ENCODE peak calls at places on chromosomes 12 and 14, in ten cellular contexts. V, G, H, C, L, A, Z, B, Y and M are unnamed samples.

GRCh38 chr14:34355584-34356266 is 106.3 kb downstream of the SPTSSA start:
- DNase-seq in H (no peak), B (no peak), L (peak; percentile 63), A (no peak), Y (peak; percentile 94), C (no peak), Z (peak; percentile 10), V (no peak), G (no peak), M (no peak)

GRCh38 chr14:103871596-103872480 is 24.5 kb upstream of the PPP1R13B start:
- DNase-seq in B (no peak), H (peak; percentile 32), C (no peak), G (peak; percentile 93), Z (peak; percentile 80), Y (peak; percentile 46), V (peak; percentile 96), A (peak; percentile 16), L (no peak), M (peak; percentile 60)

GRCh38 chr14:24911324-24912095 is 138.4 kb downstream of the STXBP6 start:
- DNase-seq in G (no peak), V (no peak), C (no peak), H (no peak), Y (peak; percentile 94), B (no peak), Z (no peak), A (no peak), L (no peak), M (peak; percentile 18)

GRCh38 chr14:37970696-37971095 is 237.0 kb upstream of the SSTR1 start:
- DNase-seq in C (no peak), A (no peak), H (no peak), Z (no peak), V (no peak), B (no peak), Y (no peak), G (no peak), L (no peak), M (no peak)

GRCh38 chr12:94242871-94243270 is 94.5 kb downstream of the PLXNC1 start:
- DNase-seq in L (no peak), Y (no peak), Z (no peak), B (no peak), H (no peak), G (no peak), C (peak; percentile 21), A (no peak), V (no peak), M (no peak)

GRCh38 chr12:41907036-41907435 is 237.6 kb downstream of the GXYLT1 start:
- DNase-seq in A (no peak), C (no peak), G (no peak), Z (no peak), L (no peak), Y (no peak), B (no peak), H (peak; percentile 49), V (no peak), M (no peak)

GRCh38 chr14:72692678-72693077 is 201.2 kb downstream of the DPF3 start:
- DNase-seq in L (no peak), B (no peak), V (no peak), G (no peak), C (no peak), Z (no peak), Y (peak; percentile 13), H (no peak), A (no peak), M (no peak)

GRCh38 chr14:64572721-64573508 is 23.2 kb downstream of the PPP1R36 start:
- DNase-seq in C (no peak), A (no peak), Z (no peak), H (no peak), V (no peak), L (no peak), Y (no peak), G (no peak), B (no peak), M (no peak)

GRCh38 chr12:111858778-111859177 is 16.8 kb downstream of the MAPKAPK5 start:
- DNase-seq in H (no peak), Y (no peak), B (no peak), G (no peak), L (no peak), V (no peak), A (no peak), C (no peak), Z (no peak), M (no peak)

GRCh38 chr14:89237923-89238529 is 179.0 kb downstream of the FOXN3 start:
- DNase-seq in C (no peak), Z (no peak), V (no peak), G (no peak), B (no peak), H (no peak), L (no peak), Y (peak; percentile 41), A (no peak), M (no peak)
- TF ChIP-seq CTCF in C (peak; percentile 37), Z (peak; percentile 53), V (no peak), G (peak; percentile 17), B (peak; percentile 51), H (no peak), L (peak; percentile 53), Y (peak; percentile 54), A (no peak), M (peak; percentile 10)

GRCh38 chr12:52037248-52037861 is 13.9 kb upstream of the NR4A1 start:
- DNase-seq in A (no peak), L (no peak), Z (peak; percentile 68), H (peak; percentile 57), Y (peak; percentile 77), C (peak; percentile 62), V (no peak), B (peak; percentile 91), G (no peak), M (peak; percentile 64)
- TF ChIP-seq CTCF in A (no peak), L (peak; percentile 9), Z (no peak), H (no peak), Y (peak; percentile 15), C (no peak), V (no peak), B (no peak), G (no peak), M (no peak)

GRCh38 chr12:27707216-27707615 is 3.4 kb upstream of the MRPS35 start:
- DNase-seq in L (no peak), Y (no peak), B (no peak), H (no peak), Z (no peak), A (no peak), C (no peak), G (no peak), V (no peak), M (no peak)
- TF ChIP-seq CTCF in L (no peak), Y (no peak), B (no peak), H (no peak), Z (no peak), A (no peak), C (no peak), G (no peak), V (no peak), M (no peak)

GRCh38 chr14:92973265-92973797 is 50.4 kb downstream of the CHGA start:
- DNase-seq in Z (peak; percentile 79), V (no peak), A (no peak), C (peak; percentile 48), Y (peak; percentile 82), G (peak; percentile 91), H (peak; percentile 92), B (peak; percentile 89), L (peak; percentile 89), M (peak; percentile 93)
- TF ChIP-seq CTCF in Z (peak; percentile 82), V (peak; percentile 39), A (peak; percentile 52), C (peak; percentile 45), Y (peak; percentile 83), G (peak; percentile 71), H (peak; percentile 83), B (peak; percentile 76), L (peak; percentile 85), M (peak; percentile 97)

GRCh38 chr12:23356927-23357708 is 592.4 kb downstream of the SOX5 start:
- DNase-seq in B (no peak), L (no peak), V (no peak), C (no peak), H (no peak), Y (no peak), A (no peak), G (no peak), Z (no peak), M (no peak)

GRCh38 chr12:23359975-23360638 is 589.4 kb downstream of the SOX5 start:
- DNase-seq in A (no peak), V (no peak), Y (no peak), H (no peak), L (no peak), G (no peak), C (no peak), B (no peak), Z (no peak), M (no peak)

GRCh38 chr12:23356440-23356839 is 593.0 kb downstream of the SOX5 start:
- DNase-seq in C (no peak), B (no peak), H (no peak), A (no peak), Y (no peak), G (no peak), V (no peak), L (no peak), Z (no peak), M (no peak)

DNA sequence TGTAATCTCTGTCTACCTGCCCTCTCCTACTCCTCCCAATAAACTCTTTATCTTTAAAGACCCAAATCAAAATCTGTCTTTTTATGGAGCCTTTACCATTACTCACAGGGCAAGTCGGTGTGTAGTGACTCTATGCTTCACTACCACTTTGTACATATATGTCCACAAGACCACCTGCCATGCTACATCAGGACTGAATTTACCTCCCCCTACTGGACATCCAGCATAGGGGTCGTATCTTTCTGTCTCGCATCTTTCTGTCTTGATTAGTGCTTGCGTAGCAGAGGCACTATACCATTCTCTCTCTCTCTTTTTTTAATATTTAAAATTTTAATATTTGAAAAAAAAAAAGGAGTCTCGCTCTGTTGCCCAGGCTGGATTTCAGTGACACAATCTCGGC is 587.5 kb downstream of the SOX5 start:
- DNase-seq in Z (no peak), G (no peak), B (no peak), A (no peak), C (no peak), L (no peak), Y (no peak), H (no peak), V (no peak), M (no peak)
- TF ChIP-seq CTCF in Z (no peak), G (no peak), B (no peak), A (peak; percentile 27), C (no peak), L (no peak), Y (no peak), H (peak; percentile 50), V (no peak), M (no peak)

GRCh38 chr14:22163051-22163450 is 426.0 kb downstream of the DAD1 start:
- DNase-seq in L (no peak), V (no peak), B (no peak), H (no peak), Y (no peak), A (no peak), C (no peak), Z (no peak), G (no peak), M (no peak)

GRCh38 chr14:22164616-22165015 is 424.4 kb downstream of the DAD1 start:
- DNase-seq in V (no peak), Z (no peak), H (no peak), A (no peak), Y (no peak), G (no peak), C (no peak), L (no peak), B (no peak), M (no peak)

GRCh38 chr14:22168092-22168955 is 420.7 kb downstream of the DAD1 start:
- DNase-seq in C (no peak), B (no peak), Y (peak; percentile 8), L (no peak), G (no peak), H (no peak), A (no peak), V (no peak), Z (no peak), M (no peak)
- TF ChIP-seq CTCF in C (no peak), B (no peak), Y (no peak), L (no peak), G (no peak), H (no peak), A (no peak), V (no peak), Z (no peak), M (no peak)

GRCh38 chr12:50070314-50071060 is 13.1 kb downstream of the ASIC1 start:
- DNase-seq in H (peak; percentile 83), L (peak; percentile 88), Z (peak; percentile 82), A (no peak), C (peak; percentile 66), B (peak; percentile 85), G (peak; percentile 81), Y (peak; percentile 93), V (peak; percentile 71), M (peak; percentile 84)
- TF ChIP-seq CTCF in H (peak; percentile 85), L (peak; percentile 95), Z (peak; percentile 95), A (peak; percentile 98), C (peak; percentile 75), B (peak; percentile 86), G (peak; percentile 94), Y (peak; percentile 97), V (peak; percentile 94), M (peak; percentile 77)